ENCODE peak calls at places on chromosomes 6 and 20, in eight cellular contexts. B is DMS153; H is stimulated activated naive CD4-positive, alpha-beta T cell; S is left lobe of liver; W is retinal pigment epithelial cell; E is amniotic stem cell; D is T47D; P is GM04504. C is an unnamed sample.

GRCh38 chr6:100504786-100505737 is 40.3 kb upstream of the SIM1 start:
- DNase-seq in H (no peak), P (peak; percentile 46), W (peak; percentile 76), E (peak; percentile 66), B (no peak), D (no peak), S (no peak), C (peak; percentile 64)

GRCh38 chr6:149723771-149724417 is 6.0 kb upstream of the LATS1 start:
- DNase-seq in E (peak; percentile 55), P (peak; percentile 60), B (peak; percentile 11), H (no peak), S (peak; percentile 57), W (peak; percentile 24), D (no peak), C (peak; percentile 80)

GRCh38 chr20:3071610-3072529 is at the start of gene OXT:
- DNase-seq in P (no peak), E (no peak), H (peak; percentile 68), W (no peak), D (no peak), S (no peak), B (no peak), C (no peak)

GRCh38 chr6:105192707-105193465 is 13.1 kb upstream of the POPDC3 start:
- DNase-seq in P (peak; percentile 71), H (no peak), W (no peak), B (no peak), S (no peak), E (no peak), D (no peak), C (no peak)

GRCh38 chr6:78570044-78570443 is 297.3 kb upstream of the IRAK1BP1 start:
- DNase-seq in H (no peak), P (no peak), S (no peak), W (no peak), B (no peak), E (no peak), D (no peak), C (no peak)

GRCh38 chr6:168053957-168054471 is 25.0 kb downstream of the FRMD1 start:
- DNase-seq in B (no peak), E (no peak), D (no peak), W (no peak), H (no peak), P (no peak), S (no peak), C (no peak)

GRCh38 chr6:31837612-31838553 is 10.3 kb downstream of the HSPA1B start:
- DNase-seq in B (no peak), W (no peak), S (no peak), E (no peak), P (no peak), D (no peak), H (no peak), C (no peak)

GRCh38 chr6:146719387-146719786 is 120.6 kb downstream of the ADGB start:
- DNase-seq in B (no peak), D (no peak), H (no peak), W (no peak), P (no peak), E (no peak), S (no peak), C (no peak)

GRCh38 chr6:21450628-21451027 is 142.9 kb upstream of the SOX4 start:
- DNase-seq in D (no peak), E (no peak), P (no peak), B (no peak), H (no peak), S (no peak), W (no peak), C (no peak)

GRCh38 chr6:116624036-116624805 is 7.9 kb downstream of the RSPH4A start:
- DNase-seq in D (no peak), S (no peak), B (no peak), W (no peak), P (no peak), E (no peak), H (no peak), C (no peak)

GRCh38 chr6:6711832-6712231 is 123.3 kb downstream of the LY86 start:
- DNase-seq in B (no peak), W (no peak), H (peak; percentile 6), P (no peak), D (no peak), S (no peak), E (no peak), C (no peak)

GRCh38 chr6:148251891-148252290 is 90.7 kb upstream of the SASH1 start:
- DNase-seq in H (no peak), E (no peak), W (no peak), D (no peak), S (no peak), P (no peak), B (no peak), C (no peak)

GRCh38 chr6:163355471-163355991 is 59.0 kb upstream of the QKI start:
- DNase-seq in B (no peak), H (no peak), S (no peak), W (peak; percentile 21), D (no peak), P (peak; percentile 28), E (no peak), C (no peak)

GRCh38 chr6:85348643-85349042 is 101.2 kb upstream of the NT5E start:
- DNase-seq in W (no peak), P (no peak), S (no peak), D (no peak), H (no peak), B (no peak), E (no peak), C (no peak)

GRCh38 chr6:10655508-10656055 is 38.8 kb downstream of the C6orf52 start:
- DNase-seq in B (no peak), D (no peak), P (no peak), H (no peak), W (no peak), E (no peak), S (no peak), C (no peak)

GRCh38 chr6:166627875-166628849 is 1.1 kb upstream of the RPS6KA2 start:
- DNase-seq in W (no peak), B (peak; percentile 46), S (peak; percentile 75), E (no peak), H (peak; percentile 73), P (no peak), D (peak; percentile 11), C (no peak)

GRCh38 chr6:33314515-33314942 is 651 bp upstream of the TAPBP start:
- DNase-seq in E (peak; percentile 68), P (peak; percentile 61), W (no peak), H (peak; percentile 66), B (peak; percentile 52), D (no peak), S (no peak), C (peak; percentile 39)

GRCh38 chr6:135322427-135323201 is 141.5 kb downstream of the MYB start:
- DNase-seq in H (no peak), E (no peak), D (no peak), S (no peak), W (no peak), B (no peak), P (no peak), C (no peak)

GRCh38 chr6:36249010-36249409 is 20.9 kb upstream of the PNPLA1 start:
- DNase-seq in E (no peak), H (no peak), P (no peak), W (no peak), B (no peak), S (no peak), D (no peak), C (no peak)

GRCh38 chr6:150068786-150069648 is at the start of gene ULBP3:
- DNase-seq in E (peak; percentile 93), D (peak; percentile 85), W (peak; percentile 86), B (peak; percentile 74), H (peak; percentile 65), S (peak; percentile 82), P (peak; percentile 88), C (peak; percentile 88)

GRCh38 chr6:129312865-129313264 is 397.1 kb downstream of the ARHGAP18 start:
- DNase-seq in E (no peak), P (peak; percentile 43), B (no peak), W (peak; percentile 40), D (no peak), H (no peak), S (no peak), C (peak; percentile 8)

GRCh38 chr6:25350593-25350992 is 71.4 kb downstream of the CARMIL1 start:
- DNase-seq in D (no peak), S (no peak), P (no peak), B (no peak), H (no peak), E (no peak), W (no peak), C (no peak)

GRCh38 chr6:90135672-90136071 is 161.0 kb downstream of the BACH2 start:
- DNase-seq in B (no peak), E (no peak), S (no peak), W (no peak), D (no peak), H (no peak), P (peak; percentile 23), C (no peak)

GRCh38 chr20:49712918-49713778 is 530 bp downstream of the B4GALT5 start:
- DNase-seq in W (no peak), B (no peak), E (no peak), P (no peak), H (peak; percentile 39), D (no peak), S (peak; percentile 56), C (no peak)

GRCh38 chr6:37321101-37321500 is 32.7 kb upstream of the RNF8 start:
- DNase-seq in H (no peak), W (no peak), D (no peak), P (no peak), B (no peak), E (no peak), S (no peak), C (no peak)

GRCh38 chr6:16633465-16633864 is 127.8 kb downstream of the ATXN1 start:
- DNase-seq in E (no peak), S (no peak), H (no peak), W (no peak), D (no peak), B (no peak), P (no peak), C (no peak)

GRCh38 chr20:37564388-37565133 is 36.9 kb upstream of the BLCAP start:
- DNase-seq in W (no peak), H (peak; percentile 11), S (peak; percentile 52), E (no peak), B (peak; percentile 33), P (peak; percentile 7), D (peak; percentile 64), C (no peak)

GRCh38 chr6:25511386-25511785 is 140.6 kb upstream of the SCGN start:
- DNase-seq in E (peak; percentile 23), W (no peak), H (no peak), P (no peak), B (no peak), S (no peak), D (no peak), C (no peak)